ENCODE peak calls at places on chromosomes 11 and 22, in seven cellular contexts. T is mesendoderm, M is neuronal stem cell, X is H9, Z is IMR-90, Q is trophoblast cell, K is H1. F is an unnamed sample.

GRCh38 chr11:130806746-130807145 is 109.5 kb downstream of the SNX19 start:
- DNase-seq in M (no peak), T (peak; percentile 57), Q (no peak), K (no peak), Z (no peak), X (no peak), F (no peak)

GRCh38 chr11:96187779-96188624 is 155.0 kb downstream of the MAML2 start:
- DNase-seq in K (no peak), X (no peak), M (no peak), T (no peak), Q (peak; percentile 92), Z (peak; percentile 85), F (peak; percentile 79)

GRCh38 chr22:44891791-44892190 is 118.0 kb downstream of the PHF21B start:
- DNase-seq in T (no peak), Q (no peak), X (no peak), K (no peak), Z (no peak), M (no peak), F (no peak)

GRCh38 chr22:34129691-34130486 is 209.6 kb upstream of the LARGE1 start:
- DNase-seq in Q (no peak), M (no peak), X (no peak), Z (no peak), T (no peak), K (no peak), F (no peak)

GRCh38 chr22:22673628-22674027 is 29.2 kb downstream of the GGTLC2 start:
- DNase-seq in Q (no peak), M (no peak), X (no peak), T (no peak), K (no peak), Z (no peak), F (no peak)

GRCh38 chr22:45240810-45241631 is at the start of gene KIAA0930:
- DNase-seq in K (no peak), Q (peak; percentile 56), T (peak; percentile 76), M (peak; percentile 82), Z (peak; percentile 68), X (peak; percentile 90), F (peak; percentile 74)

GRCh38 chr11:106271126-106271525 is 193.7 kb downstream of the AASDHPPT start:
- DNase-seq in M (no peak), K (no peak), T (no peak), Q (no peak), Z (no peak), X (no peak), F (no peak)

GRCh38 chr22:37485006-37485713 is 1.0 kb downstream of the MFNG start:
- DNase-seq in T (no peak), Q (no peak), K (no peak), X (no peak), M (no peak), Z (no peak), F (no peak)

GRCh38 chr11:101348786-101349185 is 219.2 kb upstream of the PGR start:
- DNase-seq in K (no peak), Q (no peak), Z (no peak), T (no peak), M (no peak), X (no peak), F (no peak)

GRCh38 chr22:30205281-30206115 is 41.1 kb downstream of the LIF start:
- DNase-seq in X (no peak), T (peak; percentile 53), K (no peak), Q (peak; percentile 42), M (no peak), Z (peak; percentile 100), F (peak; percentile 99)

GRCh38 chr22:17570851-17571631 is 7.7 kb downstream of the SLC25A18 start:
- DNase-seq in Q (peak; percentile 33), Z (peak; percentile 83), T (peak; percentile 40), X (no peak), M (no peak), K (no peak), F (peak; percentile 67)

GRCh38 chr11:112724194-112724790 is 236.9 kb upstream of the NCAM1 start:
- DNase-seq in Q (no peak), X (no peak), Z (no peak), T (no peak), M (no peak), K (no peak), F (no peak)

GRCh38 chr11:29018631-29019030 is 910.4 kb downstream of the METTL15 start:
- DNase-seq in Z (peak; percentile 89), T (peak; percentile 56), M (no peak), X (no peak), Q (peak; percentile 39), K (no peak), F (peak; percentile 76)

GRCh38 chr22:43885319-43885671 is 6.5 kb downstream of the PNPLA5 start:
- DNase-seq in K (no peak), T (no peak), Z (no peak), X (no peak), M (no peak), Q (no peak), F (no peak)

GRCh38 chr22:43378011-43378704 is 33.7 kb upstream of the MPPED1 start:
- DNase-seq in Q (peak; percentile 15), X (no peak), K (no peak), M (no peak), T (peak; percentile 24), Z (peak; percentile 3), F (peak; percentile 79)

GRCh38 chr11:101835465-101836063 is 79.2 kb upstream of the CEP126 start:
- DNase-seq in K (no peak), M (no peak), Q (no peak), T (no peak), X (no peak), Z (peak; percentile 24), F (no peak)

GRCh38 chr11:116037851-116038250 is 533.6 kb upstream of the CADM1 start:
- DNase-seq in X (no peak), M (no peak), Q (no peak), K (no peak), Z (no peak), T (no peak), F (no peak)

GRCh38 chr22:43186272-43187170 is at the start of gene TTLL12:
- DNase-seq in K (no peak), Z (peak; percentile 21), T (peak; percentile 50), Q (peak; percentile 63), M (peak; percentile 70), X (peak; percentile 56), F (peak; percentile 55)

GRCh38 chr22:43550024-43550620 is 138.3 kb downstream of the MPPED1 start:
- DNase-seq in Z (no peak), X (peak; percentile 29), K (no peak), Q (no peak), M (no peak), T (no peak), F (no peak)

GRCh38 chr11:23226331-23226909 is 366.1 kb upstream of the CCDC179 start:
- DNase-seq in K (no peak), Z (peak; percentile 77), M (no peak), Q (no peak), X (no peak), T (no peak), F (peak; percentile 53)

GRCh38 chr11:1839924-1840779 is 1.4 kb downstream of the TNNI2 start:
- DNase-seq in M (no peak), T (no peak), K (no peak), X (no peak), Z (no peak), Q (no peak), F (no peak)

GRCh38 chr11:69073445-69073844 is 24.7 kb downstream of the TPCN2 start:
- DNase-seq in X (no peak), M (no peak), Z (no peak), Q (no peak), T (no peak), K (no peak), F (no peak)

GRCh38 chr11:7512525-7513209 is 1.1 kb upstream of the PPFIBP2 start:
- DNase-seq in T (no peak), Q (peak; percentile 34), X (no peak), K (no peak), M (no peak), Z (no peak), F (peak; percentile 56)

GRCh38 chr11:27945323-27945722 is 162.6 kb downstream of the KIF18A start:
- DNase-seq in Z (no peak), K (no peak), M (no peak), X (no peak), T (no peak), Q (no peak), F (no peak)

GRCh38 chr22:27331526-27332281 is 469.9 kb downstream of the MN1 start:
- DNase-seq in K (no peak), M (no peak), Q (no peak), Z (peak; percentile 27), T (peak; percentile 44), X (peak; percentile 63), F (peak; percentile 84)
- H2BK5ac ChIP-seq in K (no peak overlapping the region), M (no peak overlapping the region), Q (no peak overlapping the region), Z (no peak overlapping the region), T (no peak overlapping the region), X (no peak overlapping the region), F (no peak overlapping the region)

GRCh38 chr11:62245271-62245753 is 3.3 kb downstream of the SCGB1D2 start:
- DNase-seq in Q (peak; percentile 54), X (peak; percentile 76), Z (peak; percentile 28), K (no peak), T (peak; percentile 71), M (peak; percentile 41), F (peak; percentile 26)
- H2BK5ac ChIP-seq in Q (no peak overlapping the region), X (no peak overlapping the region), Z (no peak overlapping the region), K (no peak overlapping the region), T (no peak overlapping the region), M (no peak overlapping the region), F (no peak overlapping the region)

GRCh38 chr11:79083346-79083745 is 357.5 kb downstream of the TENM4 start:
- DNase-seq in X (no peak), K (no peak), Z (peak; percentile 26), T (no peak), M (no peak), Q (no peak), F (no peak)

GRCh38 chr11:79087238-79087956 is 353.4 kb downstream of the TENM4 start:
- DNase-seq in K (peak; percentile 29), Q (peak; percentile 16), Z (peak; percentile 62), M (peak; percentile 40), T (peak; percentile 98), X (no peak), F (peak; percentile 60)

GRCh38 chr11:79087957-79088318 is 352.9 kb downstream of the TENM4 start:
- DNase-seq in Z (no peak), M (no peak), K (no peak), Q (no peak), T (no peak), X (no peak), F (peak; percentile 29)

GRCh38 chr11:79084382-79084781 is 356.4 kb downstream of the TENM4 start:
- DNase-seq in Q (no peak), T (no peak), Z (no peak), X (no peak), M (no peak), K (no peak), F (no peak)

GRCh38 chr11:79086056-79086455 is 354.8 kb downstream of the TENM4 start:
- DNase-seq in Q (no peak), T (no peak), X (no peak), Z (no peak), M (no peak), K (no peak), F (no peak)
- H2BK5ac ChIP-seq in Q (peak overlapping the region; percentile 84), T (peak overlapping the region; percentile 17), X (no peak overlapping the region), Z (no peak overlapping the region), M (no peak overlapping the region), K (no peak overlapping the region), F (peak overlapping the region; percentile 90)

DNA sequence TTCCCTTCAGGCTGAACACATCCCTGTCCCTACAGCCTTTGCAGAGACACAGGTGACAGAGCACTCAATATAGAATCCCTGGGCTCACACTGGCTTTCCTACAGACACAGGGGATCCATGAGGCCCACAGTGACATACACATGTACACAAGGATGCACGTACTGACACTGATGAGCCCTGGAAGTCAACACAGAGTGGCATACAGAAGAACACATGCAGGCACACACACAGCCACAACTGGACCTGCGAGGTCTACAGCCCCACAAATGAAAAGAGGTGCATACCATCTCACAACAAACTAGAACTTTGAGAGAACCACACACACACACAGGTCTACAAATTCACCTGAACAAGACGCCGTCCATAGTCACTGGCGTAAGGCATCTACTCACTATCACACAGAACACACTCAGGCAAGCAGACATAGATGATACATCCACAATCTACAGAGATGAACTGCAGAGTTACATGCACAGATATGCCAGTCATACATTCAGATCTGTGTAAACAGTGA is 3.5 kb upstream of the ZNF74 start:
- DNase-seq in K (no peak), M (no peak), Q (no peak), X (peak; percentile 4), T (no peak), Z (no peak), F (no peak)
- H2BK5ac ChIP-seq in K (no peak overlapping the region), M (no peak overlapping the region), Q (no peak overlapping the region), X (no peak overlapping the region), T (no peak overlapping the region), Z (no peak overlapping the region), F (no peak overlapping the region)

F was measured in mesenchymal stem cell.